ENCODE peak calls at places on chromosomes 11 and 22, in nine cellular contexts. One of them, this sample, is unnamed.

GRCh38 chr11:68903288-68903630 is 373 bp downstream of the MRPL21 start:
- DNase-seq in PC-3: no peak
- DNase-seq in OCI-LY7: no peak
- DNase-seq in HCT116: no peak
- DNase-seq in GM23248: peak
- DNase-seq in GM23338: no peak
- DNase-seq in hepatocyte: no peak
- DNase-seq in MM.1S: no peak
- DNase-seq in SK-N-SH: no peak
- DNase-seq in this sample: peak

GRCh38 chr11:116284930-116285329 is 487.9 kb downstream of the BUD13 start:
- DNase-seq in PC-3: no peak
- DNase-seq in OCI-LY7: no peak
- DNase-seq in HCT116: no peak
- DNase-seq in GM23248: no peak
- DNase-seq in GM23338: no peak
- DNase-seq in hepatocyte: no peak
- DNase-seq in MM.1S: no peak
- DNase-seq in SK-N-SH: no peak
- DNase-seq in this sample: no peak

GRCh38 chr11:122663764-122664163 is 8.2 kb downstream of the UBASH3B start:
- DNase-seq in PC-3: no peak
- DNase-seq in OCI-LY7: no peak
- DNase-seq in HCT116: no peak
- DNase-seq in GM23248: peak
- DNase-seq in GM23338: no peak
- DNase-seq in hepatocyte: no peak
- DNase-seq in MM.1S: no peak
- DNase-seq in SK-N-SH: no peak
- DNase-seq in this sample: no peak

GRCh38 chr22:36373258-36373579 is 14.5 kb downstream of the MYH9 start:
- DNase-seq in PC-3: peak
- DNase-seq in OCI-LY7: no peak
- DNase-seq in HCT116: no peak
- DNase-seq in GM23248: no peak
- DNase-seq in GM23338: peak
- DNase-seq in hepatocyte: no peak
- DNase-seq in MM.1S: no peak
- DNase-seq in SK-N-SH: no peak
- DNase-seq in this sample: no peak

GRCh38 chr11:114988644-114989043 is 310.3 kb downstream of the NXPE2 start:
- DNase-seq in PC-3: no peak
- DNase-seq in OCI-LY7: no peak
- DNase-seq in HCT116: no peak
- DNase-seq in GM23248: no peak
- DNase-seq in GM23338: no peak
- DNase-seq in hepatocyte: no peak
- DNase-seq in MM.1S: no peak
- DNase-seq in SK-N-SH: no peak
- DNase-seq in this sample: no peak

GRCh38 chr11:2931416-2931746 is 2.2 kb upstream of the PHLDA2 start:
- DNase-seq in PC-3: no peak
- DNase-seq in OCI-LY7: no peak
- DNase-seq in HCT116: no peak
- DNase-seq in GM23248: no peak
- DNase-seq in GM23338: no peak
- DNase-seq in hepatocyte: no peak
- DNase-seq in MM.1S: no peak
- DNase-seq in SK-N-SH: peak
- DNase-seq in this sample: no peak

GRCh38 chr22:49021097-49021925 is 806.4 kb downstream of the BRD1 start:
- DNase-seq in PC-3: no peak
- DNase-seq in OCI-LY7: no peak
- DNase-seq in HCT116: no peak
- DNase-seq in GM23248: no peak
- DNase-seq in GM23338: no peak
- DNase-seq in hepatocyte: no peak
- DNase-seq in MM.1S: no peak
- DNase-seq in SK-N-SH: peak
- DNase-seq in this sample: no peak

GRCh38 chr11:67262731-67263675 is 3.3 kb upstream of the GRK2 start:
- DNase-seq in PC-3: peak
- DNase-seq in OCI-LY7: peak
- DNase-seq in HCT116: peak
- DNase-seq in GM23248: peak
- DNase-seq in GM23338: peak
- DNase-seq in hepatocyte: peak
- DNase-seq in MM.1S: peak
- DNase-seq in SK-N-SH: peak
- DNase-seq in this sample: peak

GRCh38 chr11:111573821-111574249 is 28.4 kb upstream of the SIK2 start:
- DNase-seq in PC-3: no peak
- DNase-seq in OCI-LY7: no peak
- DNase-seq in HCT116: no peak
- DNase-seq in GM23248: peak
- DNase-seq in GM23338: no peak
- DNase-seq in hepatocyte: no peak
- DNase-seq in MM.1S: no peak
- DNase-seq in SK-N-SH: no peak
- DNase-seq in this sample: no peak

GRCh38 chr11:111570796-111571195 is 30.3 kb downstream of the LAYN start:
- DNase-seq in PC-3: no peak
- DNase-seq in OCI-LY7: no peak
- DNase-seq in HCT116: no peak
- DNase-seq in GM23248: peak
- DNase-seq in GM23338: no peak
- DNase-seq in hepatocyte: no peak
- DNase-seq in MM.1S: no peak
- DNase-seq in SK-N-SH: no peak
- DNase-seq in this sample: no peak

GRCh38 chr11:111571829-111572501 is 30.3 kb upstream of the SIK2 start:
- DNase-seq in PC-3: peak
- DNase-seq in OCI-LY7: no peak
- DNase-seq in HCT116: no peak
- DNase-seq in GM23248: peak
- DNase-seq in GM23338: no peak
- DNase-seq in hepatocyte: no peak
- DNase-seq in MM.1S: no peak
- DNase-seq in SK-N-SH: no peak
- DNase-seq in this sample: no peak

GRCh38 chr11:111575748-111576147 is 26.5 kb upstream of the SIK2 start:
- DNase-seq in PC-3: no peak
- DNase-seq in OCI-LY7: no peak
- DNase-seq in HCT116: no peak
- DNase-seq in GM23248: no peak
- DNase-seq in GM23338: no peak
- DNase-seq in hepatocyte: no peak
- DNase-seq in MM.1S: no peak
- DNase-seq in SK-N-SH: no peak
- DNase-seq in this sample: no peak

GRCh38 chr11:111574373-111575230 is 27.6 kb upstream of the SIK2 start:
- DNase-seq in PC-3: no peak
- DNase-seq in OCI-LY7: peak
- DNase-seq in HCT116: no peak
- DNase-seq in GM23248: no peak
- DNase-seq in GM23338: no peak
- DNase-seq in hepatocyte: no peak
- DNase-seq in MM.1S: no peak
- DNase-seq in SK-N-SH: no peak
- DNase-seq in this sample: no peak
- H3K27ac ChIP-seq in PC-3: no peak
- H3K27ac ChIP-seq in OCI-LY7: no peak
- H3K27ac ChIP-seq in HCT116: no peak
- H3K27ac ChIP-seq in GM23248: no peak
- H3K27ac ChIP-seq in GM23338: no peak
- H3K27ac ChIP-seq in hepatocyte: no peak
- H3K27ac ChIP-seq in MM.1S: no peak
- H3K27ac ChIP-seq in SK-N-SH: no peak
- H3K27ac ChIP-seq in this sample: no peak

GRCh38 chr11:75955443-75955842 is 140.4 kb downstream of the UVRAG start:
- DNase-seq in PC-3: no peak
- DNase-seq in OCI-LY7: no peak
- DNase-seq in HCT116: no peak
- DNase-seq in GM23248: no peak
- DNase-seq in GM23338: no peak
- DNase-seq in hepatocyte: no peak
- DNase-seq in MM.1S: no peak
- DNase-seq in SK-N-SH: no peak
- DNase-seq in this sample: no peak

GRCh38 chr11:75954039-75954438 is 139.0 kb downstream of the UVRAG start:
- DNase-seq in PC-3: peak
- DNase-seq in OCI-LY7: no peak
- DNase-seq in HCT116: no peak
- DNase-seq in GM23248: peak
- DNase-seq in GM23338: no peak
- DNase-seq in hepatocyte: no peak
- DNase-seq in MM.1S: no peak
- DNase-seq in SK-N-SH: no peak
- DNase-seq in this sample: no peak

DNA sequence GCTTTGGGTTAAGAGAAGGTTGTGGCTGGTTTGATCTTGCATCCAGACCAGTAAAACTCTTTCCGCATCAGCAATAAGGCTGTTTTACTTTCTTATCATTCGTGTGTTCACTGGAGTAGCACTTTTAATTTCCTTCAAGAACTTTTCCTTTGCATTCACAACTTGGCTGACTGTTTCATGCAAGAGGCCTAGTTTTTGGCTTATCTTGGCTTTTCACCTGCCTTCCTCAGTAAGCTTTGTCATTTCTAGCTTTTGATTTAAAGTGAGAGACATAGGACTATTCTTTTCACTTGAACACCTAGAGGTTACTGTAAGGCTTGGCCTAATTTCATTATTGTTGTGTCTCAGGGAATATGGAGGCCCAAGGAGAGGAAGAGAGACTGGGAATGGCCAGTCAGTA is 144.5 kb downstream of the UVRAG start:
- DNase-seq in PC-3: no peak
- DNase-seq in OCI-LY7: no peak
- DNase-seq in HCT116: no peak
- DNase-seq in GM23248: no peak
- DNase-seq in GM23338: no peak
- DNase-seq in hepatocyte: no peak
- DNase-seq in MM.1S: no peak
- DNase-seq in SK-N-SH: no peak
- DNase-seq in this sample: no peak
- TF ChIP-seq EZH2phosphoT487 in PC-3: no peak
- TF ChIP-seq EZH2phosphoT487 in OCI-LY7: no peak
- TF ChIP-seq EZH2phosphoT487 in HCT116: no peak
- TF ChIP-seq EZH2phosphoT487 in GM23248: no peak
- TF ChIP-seq EZH2phosphoT487 in GM23338: no peak
- TF ChIP-seq EZH2phosphoT487 in hepatocyte: no peak
- TF ChIP-seq EZH2phosphoT487 in MM.1S: no peak
- TF ChIP-seq EZH2phosphoT487 in SK-N-SH: no peak
- TF ChIP-seq EZH2phosphoT487 in this sample: no peak

GRCh38 chr11:117928818-117929567 is at the start of gene TMPRSS13:
- DNase-seq in PC-3: peak
- DNase-seq in OCI-LY7: no peak
- DNase-seq in HCT116: no peak
- DNase-seq in GM23248: no peak
- DNase-seq in GM23338: peak
- DNase-seq in hepatocyte: peak
- DNase-seq in MM.1S: no peak
- DNase-seq in SK-N-SH: no peak
- DNase-seq in this sample: no peak

GRCh38 chr11:117931331-117931950 is 2.2 kb upstream of the TMPRSS13 start:
- DNase-seq in PC-3: no peak
- DNase-seq in OCI-LY7: no peak
- DNase-seq in HCT116: no peak
- DNase-seq in GM23248: no peak
- DNase-seq in GM23338: no peak
- DNase-seq in hepatocyte: no peak
- DNase-seq in MM.1S: no peak
- DNase-seq in SK-N-SH: no peak
- DNase-seq in this sample: no peak

GRCh38 chr11:117929568-117930207 is 486 bp upstream of the TMPRSS13 start:
- DNase-seq in PC-3: no peak
- DNase-seq in OCI-LY7: no peak
- DNase-seq in HCT116: no peak
- DNase-seq in GM23248: no peak
- DNase-seq in GM23338: no peak
- DNase-seq in hepatocyte: no peak
- DNase-seq in MM.1S: no peak
- DNase-seq in SK-N-SH: no peak
- DNase-seq in this sample: no peak

GRCh38 chr11:117930668-117931330 is 1.6 kb upstream of the TMPRSS13 start:
- DNase-seq in PC-3: no peak
- DNase-seq in OCI-LY7: peak
- DNase-seq in HCT116: no peak
- DNase-seq in GM23248: no peak
- DNase-seq in GM23338: no peak
- DNase-seq in hepatocyte: no peak
- DNase-seq in MM.1S: no peak
- DNase-seq in SK-N-SH: no peak
- DNase-seq in this sample: no peak

GRCh38 chr11:117930208-117930570 is 987 bp upstream of the TMPRSS13 start:
- DNase-seq in PC-3: no peak
- DNase-seq in OCI-LY7: no peak
- DNase-seq in HCT116: no peak
- DNase-seq in GM23248: no peak
- DNase-seq in GM23338: no peak
- DNase-seq in hepatocyte: no peak
- DNase-seq in MM.1S: no peak
- DNase-seq in SK-N-SH: no peak
- DNase-seq in this sample: no peak
- H3K27ac ChIP-seq in PC-3: no peak
- H3K27ac ChIP-seq in OCI-LY7: no peak
- H3K27ac ChIP-seq in HCT116: no peak
- H3K27ac ChIP-seq in GM23248: no peak
- H3K27ac ChIP-seq in GM23338: no peak
- H3K27ac ChIP-seq in hepatocyte: no peak
- H3K27ac ChIP-seq in MM.1S: no peak
- H3K27ac ChIP-seq in SK-N-SH: no peak
- H3K27ac ChIP-seq in this sample: no peak

DNA sequence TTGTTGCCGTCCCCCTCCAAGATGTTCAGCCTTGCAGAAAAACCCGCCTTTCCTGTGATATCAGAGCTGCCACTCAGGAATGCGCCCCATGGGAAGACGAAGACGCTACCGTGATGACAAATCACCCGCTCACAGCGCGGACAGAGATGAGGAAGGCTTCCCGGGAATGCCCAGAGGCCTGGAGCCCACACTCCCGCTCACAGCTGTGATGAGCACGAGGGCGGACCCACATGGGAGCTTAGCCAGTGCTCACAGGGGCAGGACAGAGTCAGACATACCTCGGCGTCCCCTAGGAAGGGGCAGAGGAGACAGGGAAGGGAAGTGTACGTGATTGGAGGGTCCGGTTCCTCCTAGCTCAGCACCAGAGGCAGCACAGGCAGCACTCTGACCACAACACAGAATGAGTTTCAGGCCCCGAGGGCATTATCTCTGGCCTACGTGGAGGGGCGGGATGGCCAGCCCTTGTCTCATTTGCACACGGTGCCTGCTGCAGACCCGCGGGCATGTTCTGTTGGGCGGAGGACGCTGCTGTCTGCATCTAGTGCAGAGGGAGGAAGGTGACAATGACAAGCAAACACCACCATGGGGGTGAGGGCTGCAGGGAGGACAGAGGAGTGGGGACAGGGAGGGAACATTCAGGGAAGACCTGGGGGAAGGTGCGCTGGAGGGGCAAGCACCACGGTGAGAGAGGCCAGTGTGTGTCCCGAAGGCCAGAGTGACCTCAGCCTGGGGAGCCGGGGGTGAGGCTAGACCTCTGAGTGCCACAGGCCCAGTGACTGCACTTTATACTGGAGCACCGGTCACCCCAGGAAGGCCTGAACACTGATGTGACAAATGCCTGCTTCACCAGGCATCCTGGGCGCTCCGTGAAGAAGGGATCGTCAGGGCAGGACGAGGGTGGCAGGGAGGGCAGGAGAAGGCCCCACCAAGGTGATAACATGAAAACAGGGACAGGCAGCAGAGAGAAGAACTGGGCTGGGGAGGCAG is 79.6 kb downstream of the CELSR1 start:
- DNase-seq in PC-3: no peak
- DNase-seq in OCI-LY7: no peak
- DNase-seq in HCT116: no peak
- DNase-seq in GM23248: peak
- DNase-seq in GM23338: no peak
- DNase-seq in hepatocyte: peak
- DNase-seq in MM.1S: no peak
- DNase-seq in SK-N-SH: peak
- DNase-seq in this sample: peak
- TF ChIP-seq EZH2phosphoT487 in PC-3: no peak
- TF ChIP-seq EZH2phosphoT487 in OCI-LY7: no peak
- TF ChIP-seq EZH2phosphoT487 in HCT116: no peak
- TF ChIP-seq EZH2phosphoT487 in GM23248: no peak
- TF ChIP-seq EZH2phosphoT487 in GM23338: no peak
- TF ChIP-seq EZH2phosphoT487 in hepatocyte: no peak
- TF ChIP-seq EZH2phosphoT487 in MM.1S: no peak
- TF ChIP-seq EZH2phosphoT487 in SK-N-SH: no peak
- TF ChIP-seq EZH2phosphoT487 in this sample: no peak